ENCODE peak calls at places on chromosomes 13 and 19, in seven cellular contexts. L, O, N, J, Z, R and E are unnamed samples.

GRCh38 chr19:43638991-43639494 is 607 bp downstream of the CADM4 start:
- DNase-seq in L (no peak), O (no peak), N (no peak), J (no peak), Z (no peak), R (no peak), E (no peak)

GRCh38 chr19:19409235-19410030 is 4.0 kb downstream of the GATAD2A start:
- DNase-seq in L (no peak), O (no peak), N (peak), J (no peak), Z (no peak), R (no peak), E (no peak)

GRCh38 chr19:19554074-19555023 is 16.3 kb downstream of the CILP2 start:
- DNase-seq in L (peak), O (no peak), N (no peak), J (no peak), Z (peak), R (peak), E (peak)

GRCh38 chr13:24013189-24013588 is 115.9 kb upstream of the C1QTNF9B start:
- DNase-seq in L (no peak), O (no peak), N (no peak), J (no peak), Z (no peak), R (no peak), E (no peak)

GRCh38 chr13:59458908-59459579 is 704.7 kb downstream of the DIAPH3 start:
- DNase-seq in L (peak), O (no peak), N (peak), J (no peak), Z (no peak), R (peak), E (peak)

GRCh38 chr19:38893341-38893771 is 6.1 kb downstream of the SIRT2 start:
- DNase-seq in L (no peak), O (no peak), N (no peak), J (no peak), Z (no peak), R (peak), E (no peak)

GRCh38 chr19:33998739-33999345 is 173.5 kb upstream of the LSM14A start:
- DNase-seq in L (peak), O (no peak), N (peak), J (no peak), Z (no peak), R (peak), E (peak)

GRCh38 chr19:35905178-35905727 is 2.8 kb downstream of the TYROBP start:
- DNase-seq in L (no peak), O (no peak), N (no peak), J (no peak), Z (no peak), R (no peak), E (no peak)

GRCh38 chr19:40831502-40832430 is 18.5 kb downstream of the CYP2A6 start:
- DNase-seq in L (peak), O (no peak), N (peak), J (peak), Z (peak), R (peak), E (peak)

GRCh38 chr19:3257071-3257470 is 32.6 kb downstream of the CELF5 start:
- DNase-seq in L (no peak), O (no peak), N (no peak), J (no peak), Z (no peak), R (no peak), E (no peak)

GRCh38 chr13:41254902-41255301 is 8.5 kb downstream of the MTRF1 start:
- DNase-seq in L (no peak), O (no peak), N (no peak), J (no peak), Z (no peak), R (no peak), E (no peak)

GRCh38 chr19:58170860-58171259 is 12.0 kb upstream of the ZNF274 start:
- DNase-seq in L (peak), O (no peak), N (peak), J (no peak), Z (no peak), R (peak), E (peak)

GRCh38 chr19:10431943-10432735 is 11.8 kb downstream of the PDE4A start:
- DNase-seq in L (peak), O (peak), N (no peak), J (no peak), Z (peak), R (peak), E (peak)

GRCh38 chr13:106348032-106348431 is 187.4 kb downstream of the EFNB2 start:
- DNase-seq in L (peak), O (no peak), N (peak), J (no peak), Z (no peak), R (peak), E (peak)

GRCh38 chr19:33612928-33613327 is 8.8 kb upstream of the CHST8 start:
- DNase-seq in L (no peak), O (no peak), N (no peak), J (no peak), Z (no peak), R (no peak), E (no peak)

GRCh38 chr13:80921556-80921955 is 580.6 kb upstream of the SPRY2 start:
- DNase-seq in L (peak), O (no peak), N (no peak), J (no peak), Z (no peak), R (peak), E (no peak)

GRCh38 chr19:40982594-40983101 is 8.4 kb upstream of the CYP2B6 start:
- DNase-seq in L (peak), O (no peak), N (peak), J (no peak), Z (no peak), R (peak), E (peak)

GRCh38 chr13:98370806-98371553 is 193.9 kb upstream of the RNF113B start:
- DNase-seq in L (peak), O (no peak), N (no peak), J (no peak), Z (peak), R (peak), E (peak)

GRCh38 chr13:71922191-71922590 is 55.2 kb upstream of the DACH1 start:
- DNase-seq in L (peak), O (no peak), N (no peak), J (no peak), Z (no peak), R (peak), E (peak)

GRCh38 chr19:35738887-35739229 is 3.4 kb downstream of the IGFLR1 start:
- DNase-seq in L (no peak), O (no peak), N (no peak), J (no peak), Z (no peak), R (no peak), E (no peak)

GRCh38 chr19:28941833-28942232 is 271.1 kb downstream of the UQCRFS1 start:
- DNase-seq in L (peak), O (no peak), N (no peak), J (no peak), Z (no peak), R (no peak), E (no peak)

GRCh38 chr19:35143231-35143715 is at the start of gene FXYD7:
- DNase-seq in L (no peak), O (no peak), N (no peak), J (no peak), Z (no peak), R (no peak), E (no peak)

GRCh38 chr19:37361994-37362393 is 8.9 kb upstream of the ZNF527 start:
- DNase-seq in L (peak), O (no peak), N (peak), J (no peak), Z (no peak), R (peak), E (peak)

GRCh38 chr19:5178841-5179625 is 161.6 kb downstream of the PTPRS start:
- DNase-seq in L (no peak), O (no peak), N (no peak), J (no peak), Z (no peak), R (no peak), E (no peak)

GRCh38 chr19:42396542-42397314 is 6.6 kb upstream of the CNFN start:
- DNase-seq in L (peak), O (peak), N (peak), J (peak), Z (peak), R (peak), E (peak)
- TF ChIP-seq CTCF in L (no peak), O (no peak), N (no peak), J (no peak), Z (no peak), R (no peak), E (no peak)

GRCh38 chr13:30037306-30037705 is 186.9 kb upstream of the UBL3 start:
- DNase-seq in L (no peak), O (no peak), N (no peak), J (no peak), Z (no peak), R (no peak), E (no peak)

GRCh38 chr13:30032263-30032662 is 181.8 kb upstream of the UBL3 start:
- DNase-seq in L (no peak), O (no peak), N (no peak), J (no peak), Z (no peak), R (no peak), E (no peak)

GRCh38 chr13:30034448-30034795 is 184.0 kb upstream of the UBL3 start:
- DNase-seq in L (peak), O (no peak), N (no peak), J (no peak), Z (no peak), R (peak), E (peak)

GRCh38 chr13:30031488-30031887 is 181.1 kb upstream of the UBL3 start:
- DNase-seq in L (no peak), O (no peak), N (no peak), J (no peak), Z (no peak), R (no peak), E (no peak)

GRCh38 chr13:30033681-30034447 is 183.4 kb upstream of the UBL3 start:
- DNase-seq in L (peak), O (no peak), N (peak), J (no peak), Z (no peak), R (peak), E (peak)
- H3K4me3 ChIP-seq in L (no peak), O (no peak), N (no peak), J (no peak), Z (no peak), R (no peak), E (no peak)

GRCh38 chr13:26601669-26602068 is 44.2 kb downstream of the WASF3 start:
- DNase-seq in L (peak), O (no peak), N (peak), J (no peak), Z (no peak), R (peak), E (peak)
- TF ChIP-seq CTCF in L (no peak), O (no peak), N (peak), J (no peak), Z (no peak), R (no peak), E (no peak)

GRCh38 chr13:46176756-46177155 is 5.2 kb downstream of the LCP1 start:
- DNase-seq in L (no peak), O (no peak), N (no peak), J (no peak), Z (peak), R (no peak), E (no peak)
- H3K4me3 ChIP-seq in L (no peak), O (peak), N (no peak), J (no peak), Z (no peak), R (no peak), E (no peak)